ENCODE peak calls at places on chromosomes 6 and 20, in eight cellular contexts. W is heart left ventricle; Y is CD8-positive, alpha-beta memory T cell; G is right cardiac atrium; P is HCT116; L is ascending aorta; J is astrocyte; R is Caco-2. A is an unnamed sample. For H3K4me1, the result is how much of the 10 kb centered on the place peaks cover.

GRCh38 chr6:5422321-5422915 is 161.1 kb downstream of the FARS2 start:
- DNase-seq in W (no peak), Y (no peak), G (no peak), P (peak), L (no peak), J (peak), R (peak), A (peak)

GRCh38 chr6:156779206-156780116 is 2.3 kb downstream of the ARID1B start:
- DNase-seq in W (peak), Y (peak), G (peak), P (no peak), L (no peak), J (no peak), R (peak), A (peak)

GRCh38 chr6:78829407-78829806 is 37.9 kb upstream of the IRAK1BP1 start:
- DNase-seq in W (no peak), Y (no peak), G (no peak), P (no peak), L (no peak), J (no peak), R (no peak), A (no peak)

GRCh38 chr6:20574355-20574754 is 40.1 kb downstream of the CDKAL1 start:
- DNase-seq in W (no peak), Y (no peak), G (no peak), P (no peak), L (no peak), J (no peak), R (no peak), A (no peak)

GRCh38 chr6:52363222-52363867 is 1.4 kb downstream of the PAQR8 start:
- DNase-seq in W (no peak), Y (no peak), G (no peak), P (no peak), L (no peak), J (no peak), R (no peak), A (no peak)

GRCh38 chr6:127404133-127404532 is 55.1 kb downstream of the KIAA0408 start:
- DNase-seq in W (no peak), Y (no peak), G (no peak), P (no peak), L (no peak), J (no peak), R (no peak), A (no peak)

GRCh38 chr20:24303393-24303792 is 166.0 kb upstream of the SYNDIG1 start:
- DNase-seq in W (no peak), Y (no peak), G (no peak), P (no peak), L (no peak), J (no peak), R (peak), A (no peak)

GRCh38 chr6:167866642-167867041 is 39.9 kb downstream of the AFDN start:
- DNase-seq in W (no peak), Y (no peak), G (no peak), P (no peak), L (no peak), J (no peak), R (no peak), A (no peak)

GRCh38 chr6:52263709-52264320 is 19.5 kb upstream of the IL17F start:
- DNase-seq in W (peak), Y (peak), G (peak), P (no peak), L (no peak), J (no peak), R (peak), A (peak)

GRCh38 chr6:32597024-32597423 is 7.4 kb upstream of the HLA-DRB1 start:
- DNase-seq in W (no peak), Y (no peak), G (no peak), P (no peak), L (no peak), J (no peak), R (no peak), A (no peak)

GRCh38 chr6:106519460-106520394 is 109.6 kb downstream of the RTN4IP1 start:
- DNase-seq in W (no peak), Y (peak), G (peak), P (peak), L (no peak), J (peak), R (no peak), A (peak)
- H3K4me1 ChIP-seq in W (half or more), Y (half or more), G (under half), P (under half), L (under half), J (under half), R (under half), A (under half)

DNA sequence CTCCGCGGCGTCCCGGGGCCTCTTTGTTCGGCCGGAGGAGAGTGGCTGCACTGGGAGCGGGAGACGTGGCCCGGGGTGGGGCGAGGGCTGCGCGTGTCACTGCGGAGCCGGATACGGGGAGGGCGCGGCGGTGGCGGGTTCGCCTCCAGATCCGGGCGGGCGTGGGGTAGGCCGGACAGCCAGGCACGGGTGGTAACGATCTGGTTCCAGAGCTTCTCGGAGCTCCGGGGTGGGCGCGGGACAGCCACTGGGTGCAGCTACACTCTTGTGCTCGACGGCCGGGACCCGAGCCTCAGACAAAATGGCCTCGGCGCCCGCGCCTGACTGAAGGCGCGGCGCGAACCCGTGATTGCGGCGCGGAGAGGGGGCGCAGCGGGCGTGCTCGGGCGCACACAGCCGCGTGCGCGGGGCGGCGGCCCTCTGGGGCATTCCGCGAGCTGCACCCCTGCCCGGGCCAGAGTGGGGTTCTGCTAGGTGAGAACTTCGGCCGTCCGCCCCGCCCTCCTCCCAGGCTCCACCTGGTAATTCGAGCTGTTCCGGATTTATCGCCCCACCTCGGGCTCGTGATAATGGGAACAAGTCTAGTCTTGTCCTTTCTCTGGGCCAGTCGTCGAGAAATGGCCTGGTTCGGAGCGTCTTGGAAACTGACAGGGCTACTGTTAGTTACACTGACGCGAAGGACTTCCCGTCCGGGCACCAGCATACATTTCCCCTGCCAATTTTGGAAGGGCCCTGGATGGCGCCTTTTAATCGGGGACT is 1.0 kb downstream of the LOC128125822 start:
- DNase-seq in W (peak), Y (peak), G (peak), P (peak), L (peak), J (peak), R (peak), A (peak)
- H3K4me1 ChIP-seq in W (under half), Y (under half), G (under half), P (under half), L (under half), J (under half), R (under half), A (under half)

DNA sequence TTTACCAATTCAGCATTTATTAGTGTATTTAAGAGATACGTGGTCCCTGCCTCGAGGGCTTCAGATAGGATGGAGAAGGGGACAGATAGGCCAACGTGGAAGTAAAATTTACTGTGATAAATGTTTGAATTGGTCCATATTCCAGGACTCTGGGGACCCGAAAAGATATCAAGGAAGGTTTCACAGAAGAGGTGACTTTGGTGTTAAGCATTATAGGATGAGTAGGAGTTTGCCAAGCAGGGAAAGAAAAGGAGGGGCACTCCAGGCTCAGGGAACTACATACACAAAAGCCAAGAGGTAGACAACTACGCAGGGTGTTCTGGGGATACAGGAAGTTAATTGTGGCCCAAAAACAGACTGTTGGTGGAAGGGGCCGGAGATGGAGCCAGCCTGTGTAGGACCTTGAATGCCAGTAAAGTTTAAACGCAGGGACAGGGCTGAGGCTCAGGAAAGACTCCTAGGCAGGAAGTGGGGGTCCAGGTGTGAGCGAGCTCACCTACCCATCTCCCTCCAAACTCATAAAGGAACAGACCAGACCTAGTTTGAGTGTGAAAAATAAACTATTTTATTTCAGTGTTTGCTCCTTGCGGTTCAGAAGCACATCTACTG is 37.0 kb downstream of the TGM2 start:
- DNase-seq in W (no peak), Y (no peak), G (peak), P (no peak), L (no peak), J (no peak), R (no peak), A (no peak)
- H3K4me1 ChIP-seq in W (under half), Y (under half), G (under half), P (under half), L (under half), J (under half), R (under half), A (under half)

GRCh38 chr20:50513169-50514034 is 3.2 kb downstream of the PTPN1 start:
- DNase-seq in W (no peak), Y (no peak), G (no peak), P (no peak), L (no peak), J (peak), R (no peak), A (peak)
- H3K4me1 ChIP-seq in W (half or more), Y (half or more), G (under half), P (under half), L (under half), J (half or more), R (under half), A (under half)

GRCh38 chr20:22384978-22385377 is 199.4 kb downstream of the FOXA2 start:
- DNase-seq in W (no peak), Y (no peak), G (no peak), P (no peak), L (no peak), J (no peak), R (no peak), A (no peak)

GRCh38 chr20:22389836-22390542 is 194.4 kb downstream of the FOXA2 start:
- DNase-seq in W (no peak), Y (no peak), G (no peak), P (peak), L (no peak), J (peak), R (no peak), A (peak)

GRCh38 chr20:22385602-22386299 is 198.6 kb downstream of the FOXA2 start:
- DNase-seq in W (no peak), Y (no peak), G (no peak), P (no peak), L (no peak), J (no peak), R (peak), A (peak)

GRCh38 chr20:22386300-22386623 is 198.1 kb downstream of the FOXA2 start:
- DNase-seq in W (no peak), Y (no peak), G (no peak), P (no peak), L (no peak), J (no peak), R (no peak), A (no peak)

GRCh38 chr20:22387452-22387851 is 196.9 kb downstream of the FOXA2 start:
- DNase-seq in W (no peak), Y (no peak), G (no peak), P (no peak), L (no peak), J (no peak), R (no peak), A (peak)
- H3K4me1 ChIP-seq in W (under half), Y (under half), G (under half), P (under half), L (under half), J (under half), R (under half), A (half or more)

GRCh38 chr20:21272279-21272678 is 30.9 kb upstream of the XRN2 start:
- DNase-seq in W (no peak), Y (no peak), G (no peak), P (no peak), L (no peak), J (peak), R (no peak), A (no peak)
- H3K4me1 ChIP-seq in W (under half), Y (under half), G (under half), P (under half), L (under half), J (under half), R (under half), A (under half)

A was measured in mammary epithelial cell.